ENCODE peak calls at places on chromosomes 1 and 21, in seven cellular contexts. P is immature natural killer cell; F is stimulated activated CD8-positive, alpha-beta memory T cell treated with anti-CD3 and anti-CD28 coated beads, Interleukin-15, amount 100 ng/mL, for 1 hour; V is foreskin fibroblast; C is T-helper 2 cell; U is left ventricle myocardium inferior; Y is HTR-8/SVneo. S is an unnamed sample.
A peak's percentile ranks its signal among the peaks of the same experiment; 100 is the strongest.

GRCh38 chr21:22585558-22585957 is 1587.3 kb downstream of the NCAM2 start:
- DNase-seq in U (no peak), V (no peak), Y (no peak), C (no peak), P (no peak), F (no peak), S (no peak)

GRCh38 chr1:109531826-109532364 is 7.8 kb upstream of the GPR61 start:
- DNase-seq in U (no peak), C (no peak), P (no peak), F (no peak), Y (no peak), V (no peak), S (no peak)

GRCh38 chr1:156056326-156056849 is 1.8 kb downstream of the LAMTOR2 start:
- DNase-seq in Y (no peak), F (no peak), P (no peak), V (no peak), C (no peak), U (no peak), S (no peak)

GRCh38 chr1:83052865-83053264 is 946.1 kb downstream of the TTLL7 start:
- DNase-seq in U (no peak), V (no peak), F (no peak), P (no peak), Y (no peak), C (no peak), S (no peak)

GRCh38 chr1:156704166-156704711 is 1.1 kb downstream of the CRABP2 start:
- DNase-seq in Y (no peak), C (no peak), P (no peak), U (no peak), F (no peak), V (no peak), S (no peak)

GRCh38 chr1:231418741-231419107 is 3.4 kb downstream of the EGLN1 start:
- DNase-seq in V (no peak), C (no peak), P (no peak), F (no peak), Y (no peak), U (no peak), S (no peak)

GRCh38 chr1:44250113-44250781 is 37.0 kb downstream of the DMAP1 start:
- DNase-seq in Y (no peak), F (no peak), C (no peak), V (no peak), U (peak; percentile 51), P (no peak), S (no peak)

GRCh38 chr1:54887665-54888071 is 673 bp upstream of the DHCR24 start:
- DNase-seq in P (no peak), Y (no peak), C (no peak), V (no peak), U (no peak), F (no peak), S (peak; percentile 48)

GRCh38 chr21:42970946-42971653 is 3.3 kb upstream of the PKNOX1 start:
- DNase-seq in U (no peak), Y (no peak), C (no peak), F (no peak), V (no peak), P (no peak), S (no peak)

GRCh38 chr1:2074944-2075740 is 24.9 kb downstream of the PRKCZ start:
- DNase-seq in C (no peak), F (no peak), U (no peak), V (no peak), P (no peak), Y (no peak), S (no peak)

GRCh38 chr1:86201321-86201720 is 44.7 kb upstream of the COL24A1 start:
- DNase-seq in U (no peak), V (no peak), F (no peak), C (no peak), P (no peak), Y (no peak), S (no peak)

GRCh38 chr1:27979151-27979858 is 19.5 kb downstream of the XKR8 start:
- DNase-seq in C (no peak), Y (peak; percentile 33), V (peak; percentile 55), U (no peak), F (no peak), P (peak; percentile 60), S (peak; percentile 34)

GRCh38 chr1:147083919-147084272 is 88.4 kb downstream of the PRKAB2 start:
- DNase-seq in Y (no peak), V (no peak), P (no peak), C (no peak), F (no peak), U (no peak), S (no peak)

GRCh38 chr21:36005018-36005417 is 55.3 kb downstream of the SETD4 start:
- DNase-seq in C (no peak), U (no peak), Y (no peak), F (no peak), P (no peak), V (no peak), S (no peak)

GRCh38 chr1:206658264-206658980 is 23.1 kb downstream of the DYRK3 start:
- DNase-seq in F (no peak), P (peak; percentile 62), C (peak; percentile 32), Y (peak; percentile 26), V (no peak), U (peak; percentile 60), S (peak; percentile 45)

GRCh38 chr1:185245466-185245865 is 71.6 kb downstream of the IVNS1ABP start:
- DNase-seq in P (no peak), F (no peak), C (no peak), V (peak; percentile 21), Y (no peak), U (no peak), S (no peak)

GRCh38 chr21:29092102-29092959 is 18.9 kb upstream of the CCT8 start:
- DNase-seq in F (no peak), V (peak; percentile 53), U (no peak), C (no peak), P (no peak), Y (peak; percentile 48), S (no peak)

S was measured in RWPE1.